ENCODE peak calls at places on chromosomes 4 and X, in four cellular contexts. One of them, this sample, is unnamed.

GRCh38 chrX:30659421-30659820 is 6.2 kb downstream of the GK start:
- DNase-seq in GM12878: no peak
- DNase-seq in HepG2: no peak
- DNase-seq in K562: peak; percentile 58
- DNase-seq in this sample: peak; percentile 4

GRCh38 chr4:1812720-1813119 is 19.6 kb downstream of the FGFR3 start:
- DNase-seq in GM12878: no peak
- DNase-seq in HepG2: no peak
- DNase-seq in K562: no peak
- DNase-seq in this sample: no peak

GRCh38 chr4:7625073-7625472 is 190.3 kb upstream of the PSAPL1 start:
- DNase-seq in GM12878: no peak
- DNase-seq in HepG2: no peak
- DNase-seq in K562: no peak
- DNase-seq in this sample: no peak

GRCh38 chr4:49032440-49033161 is 46.5 kb downstream of the CWH43 start:
- DNase-seq in GM12878: no peak
- DNase-seq in HepG2: peak; percentile 31
- DNase-seq in K562: peak; percentile 44
- DNase-seq in this sample: peak; percentile 15

GRCh38 chrX:69124108-69124507 is 41.1 kb downstream of the PJA1 start:
- DNase-seq in GM12878: no peak
- DNase-seq in HepG2: no peak
- DNase-seq in K562: no peak
- DNase-seq in this sample: no peak

GRCh38 chr4:182533948-182534347 is 290.7 kb downstream of the TENM3 start:
- DNase-seq in GM12878: no peak
- DNase-seq in HepG2: no peak
- DNase-seq in K562: no peak
- DNase-seq in this sample: no peak

GRCh38 chr4:68987007-68987406 is 35.4 kb upstream of the UGT2A3 start:
- DNase-seq in GM12878: peak; percentile 12
- DNase-seq in HepG2: no peak
- DNase-seq in K562: no peak
- DNase-seq in this sample: no peak

GRCh38 chr4:72468904-72469502 is 100.0 kb downstream of the ADAMTS3 start:
- DNase-seq in GM12878: no peak
- DNase-seq in HepG2: peak; percentile 17
- DNase-seq in K562: peak; percentile 10
- DNase-seq in this sample: peak; percentile 0

GRCh38 chr4:148238797-148239196 is 203.4 kb downstream of the NR3C2 start:
- DNase-seq in GM12878: no peak
- DNase-seq in HepG2: no peak
- DNase-seq in K562: no peak
- DNase-seq in this sample: no peak

GRCh38 chr4:8311096-8312068 is 41.8 kb downstream of the HTRA3 start:
- DNase-seq in GM12878: no peak
- DNase-seq in HepG2: no peak
- DNase-seq in K562: no peak
- DNase-seq in this sample: no peak

GRCh38 chr4:83114576-83114975 is at the start of gene PLAC8:
- DNase-seq in GM12878: peak; percentile 92
- DNase-seq in HepG2: peak; percentile 69
- DNase-seq in K562: no peak
- DNase-seq in this sample: no peak

GRCh38 chrX:19579485-19579884 is 64.2 kb upstream of the MAP3K15 start:
- DNase-seq in GM12878: no peak
- DNase-seq in HepG2: no peak
- DNase-seq in K562: no peak
- DNase-seq in this sample: no peak

GRCh38 chr4:1851575-1852415 is 4.2 kb downstream of the LETM1 start:
- DNase-seq in GM12878: no peak
- DNase-seq in HepG2: no peak
- DNase-seq in K562: no peak
- DNase-seq in this sample: no peak

GRCh38 chr4:127997534-127998388 is 32.6 kb downstream of the ABHD18 start:
- DNase-seq in GM12878: peak; percentile 44
- DNase-seq in HepG2: no peak
- DNase-seq in K562: no peak
- DNase-seq in this sample: peak; percentile 58

GRCh38 chr4:4362991-4363697 is 23.8 kb upstream of the NSG1 start:
- DNase-seq in GM12878: no peak
- DNase-seq in HepG2: no peak
- DNase-seq in K562: no peak
- DNase-seq in this sample: no peak

GRCh38 chr4:169620846-169621228 is 459 bp downstream of the CLCN3 start:
- DNase-seq in GM12878: no peak
- DNase-seq in HepG2: peak; percentile 16
- DNase-seq in K562: no peak
- DNase-seq in this sample: peak; percentile 20

GRCh38 chr4:101258782-101259353 is 88.5 kb downstream of the PPP3CA start:
- DNase-seq in GM12878: no peak
- DNase-seq in HepG2: no peak
- DNase-seq in K562: no peak
- DNase-seq in this sample: no peak

GRCh38 chr4:6313216-6313615 is 43.6 kb downstream of the WFS1 start:
- DNase-seq in GM12878: no peak
- DNase-seq in HepG2: no peak
- DNase-seq in K562: no peak
- DNase-seq in this sample: no peak

GRCh38 chr4:185520119-185520518 is 15.2 kb downstream of the PDLIM3 start:
- DNase-seq in GM12878: no peak
- DNase-seq in HepG2: no peak
- DNase-seq in K562: no peak
- DNase-seq in this sample: no peak

GRCh38 chr4:125132281-125132680 is 182.5 kb upstream of the FAT4 start:
- DNase-seq in GM12878: no peak
- DNase-seq in HepG2: no peak
- DNase-seq in K562: no peak
- DNase-seq in this sample: no peak

GRCh38 chr4:6217716-6218381 is 17.5 kb upstream of the JAKMIP1 start:
- DNase-seq in GM12878: peak; percentile 45
- DNase-seq in HepG2: no peak
- DNase-seq in K562: no peak
- DNase-seq in this sample: no peak

GRCh38 chr4:26299254-26299882 is 21.4 kb upstream of the RBPJ start:
- DNase-seq in GM12878: no peak
- DNase-seq in HepG2: no peak
- DNase-seq in K562: no peak
- DNase-seq in this sample: no peak

GRCh38 chr4:109682875-109683274 is 20.4 kb downstream of the CASP6 start:
- DNase-seq in GM12878: no peak
- DNase-seq in HepG2: no peak
- DNase-seq in K562: no peak
- DNase-seq in this sample: no peak

GRCh38 chr4:168887809-168888208 is 122.2 kb downstream of the CBR4 start:
- DNase-seq in GM12878: no peak
- DNase-seq in HepG2: no peak
- DNase-seq in K562: no peak
- DNase-seq in this sample: no peak

GRCh38 chrX:21382715-21383114 is 8.5 kb downstream of the CNKSR2 start:
- DNase-seq in GM12878: no peak
- DNase-seq in HepG2: no peak
- DNase-seq in K562: no peak
- DNase-seq in this sample: peak; percentile 14

GRCh38 chrX:39149761-39150160 is 348.5 kb downstream of the MID1IP1 start:
- DNase-seq in GM12878: no peak
- DNase-seq in HepG2: peak; percentile 3
- DNase-seq in K562: peak; percentile 44
- DNase-seq in this sample: no peak

DNA sequence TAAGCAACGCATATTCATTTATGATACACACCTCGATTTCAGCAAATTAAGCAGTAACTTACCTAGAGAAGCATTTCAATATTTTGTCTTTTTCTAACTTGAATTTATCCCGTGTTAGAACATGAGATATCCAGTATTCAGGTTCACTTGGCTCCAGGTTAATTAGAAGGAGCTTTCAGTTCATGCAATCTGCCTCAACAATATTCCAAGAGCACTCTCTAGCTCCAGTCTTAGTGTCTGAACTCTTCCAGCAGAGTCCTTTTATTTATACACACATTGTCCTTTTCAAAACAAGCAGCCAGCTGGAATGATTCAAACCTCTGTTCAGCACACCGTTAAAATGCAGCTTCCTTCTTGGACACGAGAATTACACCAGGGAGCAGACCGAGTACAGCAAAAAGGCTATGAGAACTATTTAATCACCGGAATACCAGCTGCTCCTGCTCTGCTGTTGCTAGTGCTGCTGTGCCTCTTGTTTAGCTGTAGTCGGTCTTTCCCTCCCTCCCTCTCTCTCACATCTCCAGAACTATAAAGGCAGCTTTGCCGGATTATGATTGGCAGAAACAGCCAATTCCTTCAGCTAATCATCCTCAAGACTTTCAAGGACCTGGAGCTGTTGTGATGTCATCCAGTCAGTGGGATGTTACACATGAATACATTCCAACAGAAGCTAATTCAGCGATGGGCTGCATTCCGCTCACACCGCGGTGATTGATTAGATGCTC is at the start of gene NDST4:
- DNase-seq in GM12878: no peak
- DNase-seq in HepG2: no peak
- DNase-seq in K562: no peak
- DNase-seq in this sample: peak; percentile 6
- TF ChIP-seq MYC in GM12878: no peak
- TF ChIP-seq MYC in HepG2: no peak
- TF ChIP-seq MYC in K562: no peak
- TF ChIP-seq MYC in this sample: no peak

GRCh38 chr4:55397024-55397520 is 1.3 kb downstream of the TMEM165 start:
- DNase-seq in GM12878: no peak
- DNase-seq in HepG2: no peak
- DNase-seq in K562: no peak
- DNase-seq in this sample: no peak

GRCh38 chr4:55398966-55399365 is 3.2 kb downstream of the TMEM165 start:
- DNase-seq in GM12878: no peak
- DNase-seq in HepG2: peak; percentile 10
- DNase-seq in K562: no peak
- DNase-seq in this sample: no peak

GRCh38 chr4:55396305-55397023 is 707 bp downstream of the TMEM165 start:
- DNase-seq in GM12878: no peak
- DNase-seq in HepG2: peak; percentile 31
- DNase-seq in K562: peak; percentile 58
- DNase-seq in this sample: no peak

GRCh38 chr4:55398461-55398860 is 2.7 kb downstream of the TMEM165 start:
- DNase-seq in GM12878: no peak
- DNase-seq in HepG2: no peak
- DNase-seq in K562: no peak
- DNase-seq in this sample: no peak

DNA sequence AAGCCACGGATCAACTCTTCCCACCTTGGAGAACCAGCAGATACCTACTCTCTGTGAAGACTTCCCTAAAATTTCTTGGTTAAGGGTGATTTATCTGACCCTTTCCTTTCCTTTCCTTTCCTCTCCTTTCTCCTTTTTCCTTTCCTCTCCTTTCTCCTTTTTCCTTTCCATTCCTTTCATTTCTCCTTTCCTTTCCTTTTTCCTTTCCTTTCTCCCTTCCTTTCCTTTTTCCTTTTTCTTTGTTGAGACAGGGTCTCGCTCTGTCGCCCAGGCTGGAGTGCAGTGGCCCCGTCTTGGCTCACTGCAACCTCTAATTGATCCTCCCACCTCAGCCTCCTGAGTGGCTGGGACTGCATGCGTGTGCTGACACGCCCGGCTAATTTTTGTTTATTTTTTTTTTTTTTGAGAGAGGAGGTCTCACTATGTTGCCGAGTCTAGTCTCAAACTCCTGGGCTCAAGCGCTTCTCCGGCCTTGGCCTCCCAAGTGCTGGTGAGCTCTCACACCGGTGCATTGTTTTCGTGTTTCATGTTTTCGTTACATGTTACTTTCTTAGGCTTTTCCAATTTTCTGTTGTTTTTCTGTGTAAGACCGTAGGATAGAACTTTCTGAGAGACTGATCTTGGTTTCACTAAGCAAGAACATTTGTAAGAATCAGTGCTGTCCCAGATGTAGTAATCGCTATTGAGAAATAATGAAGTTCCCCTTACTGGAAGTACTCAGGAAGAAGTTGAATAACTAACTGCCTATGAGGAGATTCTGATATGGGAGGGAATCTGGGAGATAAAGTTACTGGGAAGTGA is 2.0 kb downstream of the TMEM165 start:
- DNase-seq in GM12878: no peak
- DNase-seq in HepG2: no peak
- DNase-seq in K562: no peak
- DNase-seq in this sample: no peak
- TF ChIP-seq EP300 in GM12878: no peak
- TF ChIP-seq EP300 in HepG2: no peak
- TF ChIP-seq EP300 in K562: no peak
- TF ChIP-seq EP300 in this sample: no peak

DNA sequence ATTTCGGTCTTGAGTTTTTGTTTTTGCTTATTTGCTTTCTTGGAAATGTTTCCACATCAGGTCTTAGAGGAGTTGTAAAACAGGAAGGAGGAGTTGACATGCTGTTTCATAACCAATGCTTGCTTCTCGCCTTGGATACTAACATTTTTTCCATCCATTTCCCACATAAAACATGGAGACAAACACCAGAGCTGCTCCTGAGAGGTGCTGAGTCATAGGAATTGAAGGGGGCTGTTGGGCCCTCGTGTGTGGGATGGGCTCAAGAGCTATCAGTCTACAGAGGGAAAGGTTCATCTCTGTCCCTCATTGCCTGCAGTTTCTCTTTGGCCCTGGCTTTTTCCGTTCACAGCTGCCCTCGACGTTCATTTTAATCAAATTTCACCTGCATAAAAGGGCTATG is 29.9 kb downstream of the TBL1X start:
- DNase-seq in GM12878: no peak
- DNase-seq in HepG2: no peak
- DNase-seq in K562: peak; percentile 55
- DNase-seq in this sample: no peak
- TF ChIP-seq MYC in GM12878: no peak
- TF ChIP-seq MYC in HepG2: no peak
- TF ChIP-seq MYC in K562: no peak
- TF ChIP-seq MYC in this sample: no peak

DNA sequence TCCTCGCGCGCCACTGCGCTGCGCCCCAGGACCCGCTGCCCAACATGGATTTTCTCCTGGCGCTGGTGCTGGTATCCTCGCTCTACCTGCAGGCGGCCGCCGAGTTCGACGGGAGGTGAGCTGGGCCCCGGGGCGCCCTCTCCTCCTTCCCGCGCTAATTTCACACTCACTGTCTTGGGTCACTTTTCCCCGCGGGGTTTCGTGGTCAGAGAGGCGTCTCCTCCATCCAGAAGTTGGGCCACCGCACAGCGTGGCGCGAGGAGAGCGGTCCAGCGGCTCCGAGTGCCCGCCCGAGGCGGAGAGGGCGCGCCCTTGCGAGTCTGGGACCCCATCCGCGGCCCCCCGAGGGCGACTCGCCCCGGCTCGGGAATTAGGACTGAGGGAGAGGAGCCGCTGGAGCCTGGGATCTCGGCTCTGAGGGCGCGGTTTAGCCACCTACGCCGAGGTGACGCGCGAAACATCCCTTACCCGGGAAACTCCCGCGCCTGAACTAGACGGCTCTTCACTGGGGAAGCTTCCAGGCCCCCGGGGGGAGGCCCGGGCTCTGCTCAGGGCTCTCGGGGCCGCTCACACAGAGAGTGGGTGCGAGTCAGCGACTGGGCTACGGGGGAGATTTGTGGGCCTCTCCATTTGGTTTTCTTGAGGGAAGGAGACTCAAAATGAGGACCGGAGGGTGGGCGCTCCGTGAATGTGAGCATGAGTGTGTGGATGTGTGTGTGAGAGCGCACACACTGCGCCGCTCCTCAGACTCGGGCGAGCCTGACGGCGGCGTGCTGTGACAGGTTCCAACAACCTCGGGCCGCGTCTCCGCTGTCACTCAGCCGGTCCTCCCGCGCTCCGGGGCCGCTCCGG is 564 bp downstream of the NPNT start:
- DNase-seq in GM12878: no peak
- DNase-seq in HepG2: no peak
- DNase-seq in K562: no peak
- DNase-seq in this sample: no peak
- TF ChIP-seq EP300 in GM12878: no peak
- TF ChIP-seq EP300 in HepG2: no peak
- TF ChIP-seq EP300 in K562: no peak
- TF ChIP-seq EP300 in this sample: no peak

This sample was measured in A549.